ENCODE peak calls at places on chromosomes 3 and 15, in five cellular contexts. K is RPMI8226, D is NCI-H1417 treated with DMSO at 0.1 percent for 48 hours, V is retina, B is B cell. X is an unnamed sample.

GRCh38 chr15:29208352-29208751 is 61.3 kb downstream of the NSMCE3 start:
- DNase-seq in K (no peak), D (peak; percentile 74), V (no peak), B (no peak), X (no peak)

GRCh38 chr3:167602041-167602440 is 51.7 kb downstream of the WDR49 start:
- DNase-seq in K (no peak), D (no peak), V (no peak), B (no peak), X (no peak)

GRCh38 chr3:188194327-188194726 is 40.4 kb downstream of the LPP start:
- DNase-seq in K (no peak), D (no peak), V (no peak), B (no peak), X (no peak)

GRCh38 chr3:146090521-146090920 is 70.5 kb downstream of the PLOD2 start:
- DNase-seq in K (no peak), D (no peak), V (no peak), B (no peak), X (no peak)

GRCh38 chr3:165786013-165786412 is 51.2 kb downstream of the BCHE start:
- DNase-seq in K (no peak), D (no peak), V (no peak), B (no peak), X (no peak)

GRCh38 chr15:52180851-52181450 is 10.2 kb downstream of the GNB5 start:
- DNase-seq in K (no peak), D (no peak), V (no peak), B (no peak), X (no peak)

GRCh38 chr15:70585707-70586034 is 177.7 kb downstream of the UACA start:
- DNase-seq in K (no peak), D (no peak), V (no peak), B (no peak), X (no peak)

GRCh38 chr3:126969586-126969985 is 13.3 kb upstream of the PLXNA1 start:
- DNase-seq in K (no peak), D (no peak), V (no peak), B (no peak), X (no peak)

GRCh38 chr3:112676659-112677234 is 35.8 kb upstream of the CCDC80 start:
- DNase-seq in K (peak; percentile 89), D (no peak), V (peak; percentile 44), B (peak; percentile 91), X (peak; percentile 59)

X was measured in stimulated activated effector memory CD8-positive, alpha-beta T cell treated with anti-CD3 and anti-CD28 coated beads, Interleukin-12 subunit alpha, Interleukin-12 subunit beta, amount 100 ng/mL, for 72 hours.